ENCODE peak calls at places on chromosomes 13 and 19, in seven cellular contexts. H is neural progenitor cell, M is mesendoderm, U is GM12878, R is NT2/D1, T is H9, L is GM23248. V is an unnamed sample.

GRCh38 chr19:50239916-50240585 is 36.6 kb downstream of the MYH14 start:
- DNase-seq in T (no peak), M (no peak), H (no peak), U (no peak), R (no peak), L (no peak), V (no peak)

GRCh38 chr13:113364933-113365371 is 1.0 kb upstream of the GRTP1 start:
- DNase-seq in L (peak; percentile 21), M (no peak), U (no peak), R (no peak), T (no peak), H (no peak), V (no peak)

GRCh38 chr19:49552749-49553148 is 24.9 kb downstream of the RCN3 start:
- DNase-seq in L (no peak), M (no peak), U (no peak), H (no peak), T (no peak), R (no peak), V (no peak)

GRCh38 chr13:35927554-35927953 is 203.6 kb downstream of the DCLK1 start:
- DNase-seq in H (no peak), U (no peak), T (no peak), M (peak; percentile 78), L (peak; percentile 84), R (no peak), V (no peak)

GRCh38 chr13:39401756-39402155 is 201.2 kb downstream of the LHFPL6 start:
- DNase-seq in H (no peak), R (no peak), T (no peak), U (no peak), L (no peak), M (no peak), V (no peak)

GRCh38 chr19:45146251-45146650 is 14.5 kb downstream of the NKPD1 start:
- DNase-seq in L (no peak), U (no peak), T (no peak), M (no peak), H (no peak), R (no peak), V (no peak)

GRCh38 chr13:24716446-24716845 is 36.2 kb downstream of the ATP12A start:
- DNase-seq in L (no peak), M (peak; percentile 83), U (no peak), T (no peak), H (no peak), R (no peak), V (no peak)

GRCh38 chr19:38917921-38918491 is 6.0 kb upstream of the CCER2 start:
- DNase-seq in M (no peak), H (peak; percentile 26), U (no peak), R (no peak), L (peak; percentile 30), T (no peak), V (no peak)

GRCh38 chr13:21338156-21338555 is 120.9 kb downstream of the ZDHHC20 start:
- DNase-seq in L (peak; percentile 13), M (peak; percentile 72), R (no peak), U (no peak), H (peak; percentile 38), T (no peak), V (no peak)

GRCh38 chr19:58538257-58539168 is 5.4 kb upstream of the TRIM28 start:
- DNase-seq in H (peak; percentile 92), T (peak; percentile 94), M (peak; percentile 94), R (no peak), L (no peak), U (no peak), V (no peak)

GRCh38 chr19:13506550-13506878 is 235 bp upstream of the CACNA1A start:
- DNase-seq in U (no peak), T (no peak), H (peak; percentile 57), R (no peak), L (peak; percentile 73), M (peak; percentile 29), V (no peak)

GRCh38 chr19:53109527-53109926 is 6.3 kb upstream of the ZNF160 start:
- DNase-seq in U (no peak), H (no peak), R (no peak), L (no peak), T (no peak), M (no peak), V (no peak)

GRCh38 chr13:51479199-51479523 is 26.3 kb upstream of the INTS6 start:
- DNase-seq in R (no peak), U (no peak), H (no peak), M (no peak), T (no peak), L (peak; percentile 82), V (no peak)

GRCh38 chr13:79314652-79315051 is 91.4 kb downstream of the RBM26 start:
- DNase-seq in H (no peak), T (no peak), R (no peak), U (no peak), M (no peak), L (no peak), V (no peak)

GRCh38 chr19:802497-802887 is 5.2 kb downstream of the PTBP1 start:
- DNase-seq in L (peak; percentile 48), U (no peak), R (no peak), H (peak; percentile 35), T (peak; percentile 26), M (no peak), V (no peak)

GRCh38 chr13:110560606-110561334 is 752 bp downstream of the RAB20 start:
- DNase-seq in L (peak; percentile 54), U (no peak), T (peak; percentile 57), H (peak; percentile 72), R (peak; percentile 22), M (peak; percentile 75), V (no peak)

GRCh38 chr13:114311387-114311786 is 2.9 kb upstream of the CHAMP1 start:
- DNase-seq in U (no peak), H (no peak), M (no peak), L (no peak), T (no peak), R (no peak), V (no peak)

GRCh38 chr13:105655046-105655445 is 880.4 kb downstream of the EFNB2 start:
- DNase-seq in R (no peak), L (no peak), M (no peak), T (no peak), U (no peak), H (no peak), V (no peak)

GRCh38 chr19:21569497-21569870 is 64.1 kb downstream of the ZNF429 start:
- DNase-seq in M (no peak), R (no peak), L (peak; percentile 75), T (no peak), H (no peak), U (no peak), V (no peak)

GRCh38 chr13:35343417-35343816 is 133.1 kb downstream of the MAB21L1 start:
- DNase-seq in M (no peak), U (no peak), R (no peak), H (no peak), L (no peak), T (no peak), V (no peak)

GRCh38 chr13:32409561-32410440 is 18.1 kb downstream of the N4BP2L1 start:
- DNase-seq in R (no peak), T (peak; percentile 83), H (peak; percentile 60), M (peak; percentile 96), U (no peak), L (no peak), V (no peak)

GRCh38 chr19:2055871-2056809 is 5.1 kb upstream of the MKNK2 start:
- DNase-seq in U (no peak), L (peak; percentile 78), T (no peak), R (no peak), M (peak; percentile 78), H (no peak), V (no peak)

GRCh38 chr19:51386882-51387520 is 773 bp downstream of the LIM2 start:
- DNase-seq in U (no peak), M (no peak), R (no peak), L (no peak), T (no peak), H (no peak), V (no peak)

GRCh38 chr13:94176576-94176975 is 302.9 kb downstream of the DCT start:
- DNase-seq in R (no peak), H (no peak), M (no peak), U (no peak), L (no peak), T (no peak), V (no peak)
- H3K9ac ChIP-seq in R (no peak overlapping the region), H (no peak overlapping the region), M (no peak overlapping the region), U (no peak overlapping the region), L (no peak overlapping the region), T (no peak overlapping the region), V (no peak overlapping the region)

DNA sequence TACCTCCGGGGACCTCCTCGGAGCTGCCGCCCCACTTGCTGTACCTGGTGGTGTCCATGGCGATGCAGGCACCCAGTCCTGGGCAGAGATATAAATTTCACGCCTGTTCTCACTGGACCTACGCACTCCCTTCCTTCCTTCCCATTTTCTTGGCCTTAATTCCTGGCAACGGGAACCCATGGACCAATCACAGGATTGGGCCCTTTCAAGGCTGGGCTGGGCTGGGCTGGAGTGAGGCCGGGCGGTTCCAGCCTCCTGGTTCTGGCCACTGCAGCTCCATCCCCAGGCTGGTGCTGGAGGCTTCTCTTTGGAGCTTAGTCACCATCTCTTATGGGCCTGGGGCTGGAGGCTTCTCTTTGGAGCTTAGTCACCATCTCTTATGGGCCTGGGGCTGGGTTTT is at the start of gene CLEC4G:
- DNase-seq in M (no peak), H (no peak), R (no peak), T (no peak), L (no peak), U (no peak), V (no peak)
- H3K9ac ChIP-seq in M (no peak within 1 kb of the TSS), H (no peak within 1 kb of the TSS), R (no peak within 1 kb of the TSS), T (no peak within 1 kb of the TSS), L (no peak within 1 kb of the TSS), U (no peak within 1 kb of the TSS), V (no peak within 1 kb of the TSS)

DNA sequence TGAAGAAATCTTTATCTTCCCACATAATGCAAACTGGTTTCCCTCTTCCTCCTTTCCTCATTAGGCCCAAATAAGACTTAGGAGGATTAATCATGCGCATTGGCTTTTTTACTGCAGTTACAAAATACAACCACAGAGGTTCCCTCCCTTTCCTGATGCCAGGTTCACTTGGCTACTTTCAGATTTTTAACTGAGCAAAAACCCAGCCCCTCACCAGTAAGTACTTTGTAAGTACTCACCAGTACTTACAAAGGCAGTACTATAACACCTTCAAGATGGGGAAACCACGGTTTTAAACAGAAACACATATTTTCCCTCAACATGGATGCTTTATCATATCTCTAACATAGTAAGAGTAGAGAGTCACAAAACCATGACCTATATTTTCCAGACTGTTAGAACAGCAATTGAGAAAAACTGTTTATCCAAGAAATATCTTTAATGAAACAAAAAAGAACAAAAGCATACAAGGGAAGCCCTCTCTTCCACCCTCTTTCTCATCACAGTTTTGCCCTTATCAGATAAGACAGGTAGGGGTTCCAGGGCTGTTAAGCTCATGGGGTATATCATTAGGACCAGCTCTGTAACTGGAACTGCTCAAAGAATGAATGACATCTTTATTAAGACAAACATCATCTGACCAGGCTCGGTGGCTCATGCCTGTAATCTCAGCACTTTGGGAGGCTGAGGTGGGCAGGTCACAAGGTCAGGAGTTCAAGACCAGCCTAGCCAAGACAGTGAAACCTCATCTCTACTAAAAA is 12.7 kb downstream of the FOXO1 start:
- DNase-seq in M (peak; percentile 79), T (no peak), R (no peak), U (no peak), H (peak; percentile 20), L (peak; percentile 29), V (no peak)
- H3K9ac ChIP-seq in M (no peak overlapping the region), T (no peak overlapping the region), R (no peak overlapping the region), U (peak overlapping the region; percentile 60), H (no peak overlapping the region), L (no peak overlapping the region), V (no peak overlapping the region)

DNA sequence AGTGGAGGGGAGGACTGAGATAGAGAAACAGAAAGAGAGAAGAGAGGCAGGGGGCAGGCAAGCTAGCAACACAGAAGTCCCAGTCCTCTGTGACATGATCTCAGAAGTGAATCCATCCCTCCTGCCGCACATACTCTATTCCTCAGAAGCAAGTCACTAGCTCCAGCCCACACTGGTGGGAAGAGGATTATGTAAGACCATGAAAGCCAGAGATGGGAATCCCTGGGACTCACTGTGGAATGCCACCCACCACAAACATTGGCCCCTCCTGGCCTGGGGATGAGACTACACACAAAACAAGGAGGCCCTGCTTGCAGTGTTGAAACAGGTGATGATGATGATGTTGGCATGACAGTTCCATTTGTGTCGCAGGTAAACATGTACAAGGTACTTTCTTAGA is 419.9 kb downstream of the IRS2 start:
- DNase-seq in U (no peak), T (no peak), M (no peak), R (no peak), H (peak; percentile 18), L (peak; percentile 27), V (no peak)
- H3K9ac ChIP-seq in U (no peak overlapping the region), T (no peak overlapping the region), M (no peak overlapping the region), R (no peak overlapping the region), H (no peak overlapping the region), L (no peak overlapping the region), V (no peak overlapping the region)